ENCODE peak calls at places on chromosomes 2 and 18, in ten cellular contexts. N is stomach; T is lung; M is fibroblast of lung; I is cardiac muscle cell; X is GM23338; R is ovary; V is lower lobe of right lung; O is CD8-positive, alpha-beta T cell; E is heart left ventricle. S is an unnamed sample. For H3K4me1 and H3K36me3, the result is how much of the 10 kb centered on the place peaks cover.

GRCh38 chr2:165499131-165499530 is 29.6 kb downstream of the CSRNP3 start:
- DNase-seq in O (no peak), X (no peak), N (no peak), E (no peak), I (no peak), R (no peak), M (no peak), T (no peak), V (no peak), S (no peak)

GRCh38 chr18:2108581-2108980 is 462.7 kb downstream of the METTL4 start:
- DNase-seq in R (no peak), M (peak), O (no peak), T (no peak), V (no peak), X (no peak), N (no peak), I (no peak), E (no peak), S (no peak)

GRCh38 chr2:160051374-160051800 is 11.0 kb downstream of the PLA2R1 start:
- DNase-seq in M (peak), O (no peak), V (no peak), T (no peak), I (no peak), N (no peak), R (no peak), X (no peak), E (no peak), S (no peak)

GRCh38 chr2:50181212-50181611 is 850.7 kb downstream of the NRXN1 start:
- DNase-seq in R (no peak), I (no peak), E (no peak), T (no peak), N (no peak), M (no peak), O (no peak), X (peak), V (no peak), S (no peak)

GRCh38 chr2:210028178-210028577 is 25.7 kb downstream of the RPE start:
- DNase-seq in X (no peak), M (no peak), T (no peak), I (no peak), E (no peak), V (no peak), R (no peak), N (no peak), O (no peak), S (no peak)

GRCh38 chr2:235672720-235673119 is 178.9 kb downstream of the AGAP1 start:
- DNase-seq in O (no peak), M (no peak), X (no peak), V (no peak), T (no peak), R (no peak), I (no peak), N (no peak), E (no peak), S (no peak)

GRCh38 chr2:230898016-230898415 is 27.0 kb downstream of the GPR55 start:
- DNase-seq in R (no peak), N (peak), E (no peak), I (no peak), V (no peak), T (no peak), O (no peak), M (no peak), X (no peak), S (no peak)

GRCh38 chr2:159290289-159290907 is 3.9 kb upstream of the WDSUB1 start:
- DNase-seq in X (no peak), O (no peak), V (no peak), R (no peak), N (no peak), M (peak), I (peak), T (peak), E (no peak), S (peak)

GRCh38 chr2:69159988-69160387 is 147.0 kb downstream of the ANTXR1 start:
- DNase-seq in N (no peak), R (no peak), I (no peak), X (peak), E (no peak), T (no peak), M (no peak), O (no peak), V (no peak), S (no peak)

GRCh38 chr2:200171761-200172482 is 134.6 kb upstream of the SPATS2L start:
- DNase-seq in X (no peak), R (no peak), I (no peak), O (no peak), V (no peak), E (no peak), M (peak), T (no peak), N (no peak), S (no peak)

GRCh38 chr2:26550276-26551015 is 72.5 kb upstream of the OTOF start:
- DNase-seq in O (no peak), E (no peak), N (no peak), I (no peak), V (no peak), X (no peak), T (no peak), R (peak), M (no peak), S (no peak)

GRCh38 chr18:59063912-59064311 is 75.8 kb upstream of the SEC11C start:
- DNase-seq in X (no peak), I (no peak), E (no peak), M (no peak), T (no peak), V (no peak), R (no peak), O (no peak), N (no peak), S (no peak)

GRCh38 chr18:7576685-7577084 is 9.6 kb downstream of the PTPRM start:
- DNase-seq in N (no peak), V (no peak), O (no peak), E (no peak), I (no peak), X (no peak), M (peak), R (no peak), T (no peak), S (no peak)

GRCh38 chr2:227454323-227454860 is 17.6 kb upstream of the AGFG1 start:
- DNase-seq in X (no peak), N (no peak), O (no peak), M (no peak), R (no peak), I (no peak), V (no peak), E (no peak), T (no peak), S (no peak)

GRCh38 chr2:224078656-224079055 is 39.6 kb upstream of the SERPINE2 start:
- DNase-seq in R (no peak), T (no peak), V (no peak), I (no peak), O (no peak), M (no peak), E (no peak), X (no peak), N (no peak), S (no peak)

GRCh38 chr2:157627594-157628281 is 926 bp downstream of the ACVR1C start:
- DNase-seq in O (peak), R (no peak), X (peak), M (peak), N (peak), E (no peak), V (peak), T (peak), I (peak), S (no peak)

DNA sequence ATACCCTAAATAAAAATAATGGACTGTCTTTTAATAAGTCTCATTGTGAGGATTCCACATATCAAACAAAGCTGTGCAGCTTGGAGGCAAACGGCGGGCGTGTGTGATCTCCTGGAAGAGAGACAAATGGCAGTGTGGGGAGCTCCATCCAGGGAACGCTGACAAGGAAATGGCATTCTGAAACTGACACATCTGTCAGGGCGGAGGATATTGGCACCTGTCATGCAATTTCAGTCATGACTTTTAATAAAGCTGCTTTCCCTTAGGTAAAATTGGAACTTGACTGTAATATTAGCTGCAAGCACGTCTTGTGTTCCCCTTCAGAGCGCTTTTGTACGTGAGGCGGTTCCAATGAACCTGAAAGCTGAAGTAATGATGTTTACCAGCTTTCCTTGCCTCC is 381.9 kb upstream of the SMIM21 start:
- DNase-seq in M (no peak), O (no peak), E (no peak), X (no peak), T (no peak), V (no peak), R (no peak), N (no peak), I (no peak), S (no peak)
- H3K4me1 ChIP-seq in M (under half), O (under half), E (under half), X (under half), T (under half), V (under half), R (under half), N (under half), I (under half), S (under half)

DNA sequence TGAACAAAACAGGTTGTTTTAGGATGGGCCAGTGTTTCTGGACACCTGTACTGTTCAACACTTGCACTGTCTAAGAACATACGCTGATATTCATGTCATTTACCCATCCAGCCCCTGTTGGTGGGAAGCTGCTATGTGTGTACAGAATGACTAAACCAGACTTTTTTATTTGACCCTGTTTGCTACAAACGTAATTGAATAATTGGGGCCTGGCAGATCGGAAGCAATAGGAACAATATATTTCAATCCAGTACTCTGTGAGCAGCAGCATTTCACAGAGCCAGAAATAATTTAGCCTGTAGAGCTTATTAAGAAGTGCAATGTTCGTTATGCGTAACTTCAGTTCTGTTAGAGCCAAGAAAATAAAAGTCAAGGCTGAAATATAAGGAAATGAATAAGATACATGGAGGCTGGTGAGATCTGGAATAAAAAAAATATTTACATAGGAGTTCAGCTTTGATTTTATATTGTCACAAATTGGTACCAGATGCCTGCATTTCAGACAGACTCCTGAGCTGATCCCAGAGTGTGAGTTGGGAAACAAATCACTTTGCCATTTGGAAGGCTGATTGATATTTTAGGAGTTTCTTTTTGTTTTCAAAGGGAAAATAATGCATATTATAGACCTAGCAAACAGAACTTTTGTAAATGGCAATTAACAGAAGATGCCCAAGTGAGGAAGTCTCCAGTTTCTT is 19.7 kb downstream of the CABLES1 start:
- DNase-seq in N (no peak), V (no peak), O (no peak), T (no peak), I (no peak), R (no peak), E (no peak), X (no peak), M (no peak), S (no peak)
- TF ChIP-seq CTCF in N (no peak), V (no peak), O (no peak), T (no peak), I (no peak), R (no peak), E (no peak), X (no peak), M (no peak), S (peak)

GRCh38 chr2:101270700-101271259 is 18.1 kb downstream of the CNOT11 start:
- DNase-seq in V (no peak), I (no peak), R (no peak), E (no peak), O (no peak), N (no peak), T (no peak), X (no peak), M (no peak), S (no peak)

GRCh38 chr2:101273045-101273444 is 20.4 kb downstream of the CNOT11 start:
- DNase-seq in X (no peak), E (no peak), M (no peak), V (no peak), I (no peak), N (no peak), T (no peak), R (no peak), O (no peak), S (no peak)

GRCh38 chr2:101272045-101272784 is 19.5 kb downstream of the CNOT11 start:
- DNase-seq in E (no peak), R (no peak), N (no peak), V (no peak), I (no peak), X (no peak), M (no peak), O (no peak), T (no peak), S (no peak)

GRCh38 chr2:101277111-101277510 is 24.4 kb downstream of the CNOT11 start:
- DNase-seq in M (peak), V (peak), I (peak), T (peak), E (no peak), R (no peak), N (peak), X (no peak), O (no peak), S (no peak)

GRCh38 chr2:101274142-101274541 is 21.5 kb downstream of the CNOT11 start:
- DNase-seq in E (no peak), N (no peak), R (no peak), V (no peak), M (no peak), T (no peak), O (no peak), X (no peak), I (no peak), S (no peak)
- H3K36me3 ChIP-seq in E (half or more), N (half or more), R (under half), V (half or more), M (under half), T (under half), O (under half), X (under half), I (under half), S (half or more)

GRCh38 chr2:152582081-152582480 is 135.2 kb downstream of the PRPF40A start:
- DNase-seq in T (no peak), V (no peak), M (no peak), E (no peak), X (no peak), R (no peak), N (no peak), I (no peak), O (no peak), S (no peak)

GRCh38 chr2:152581360-152581759 is 135.9 kb downstream of the PRPF40A start:
- DNase-seq in V (no peak), N (no peak), M (peak), X (no peak), E (no peak), I (no peak), T (no peak), O (no peak), R (no peak), S (no peak)

GRCh38 chr2:152584301-152584700 is 133.0 kb downstream of the PRPF40A start:
- DNase-seq in V (no peak), T (no peak), O (no peak), I (no peak), N (no peak), M (peak), R (no peak), E (no peak), X (no peak), S (no peak)

GRCh38 chr2:152585830-152586484 is 131.3 kb downstream of the PRPF40A start:
- DNase-seq in O (no peak), R (no peak), N (no peak), X (no peak), M (peak), E (no peak), I (peak), T (no peak), V (no peak), S (peak)

DNA sequence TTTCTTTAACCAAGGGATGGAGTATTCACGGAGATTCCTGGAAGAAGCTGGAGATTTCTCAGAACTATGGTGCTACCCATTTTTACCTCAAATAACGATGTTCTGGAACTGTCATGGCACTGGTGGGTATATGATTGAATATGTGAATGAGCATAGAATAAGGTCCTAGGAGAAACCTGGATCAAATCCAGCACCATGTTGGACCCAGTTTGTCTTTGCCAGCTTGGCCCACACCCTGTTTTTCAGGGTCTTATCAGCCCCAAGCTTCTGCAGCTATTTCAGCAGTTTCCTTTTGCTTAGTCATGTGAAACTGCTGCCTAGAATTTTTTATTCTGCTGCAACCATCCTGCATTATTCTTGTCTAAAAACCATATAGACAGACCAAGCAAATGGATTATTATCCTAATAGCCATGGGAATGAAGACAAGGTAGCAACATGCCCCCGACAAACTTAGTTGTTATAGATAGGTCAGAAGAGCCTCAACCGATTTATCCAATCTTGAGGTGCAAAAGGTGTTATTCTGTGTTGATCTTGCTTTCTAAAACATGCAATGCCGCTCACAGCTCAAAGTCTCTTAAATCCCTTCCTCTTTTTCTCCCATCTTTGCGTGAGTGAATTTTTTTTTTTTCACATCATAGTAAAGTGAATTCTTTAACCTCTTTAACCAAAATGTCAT is 133.6 kb downstream of the PRPF40A start:
- DNase-seq in X (no peak), T (no peak), R (no peak), I (no peak), O (no peak), V (no peak), N (no peak), M (no peak), E (no peak), S (no peak)
- H3K4me1 ChIP-seq in X (under half), T (under half), R (under half), I (under half), O (under half), V (under half), N (under half), M (under half), E (under half), S (under half)

DNA sequence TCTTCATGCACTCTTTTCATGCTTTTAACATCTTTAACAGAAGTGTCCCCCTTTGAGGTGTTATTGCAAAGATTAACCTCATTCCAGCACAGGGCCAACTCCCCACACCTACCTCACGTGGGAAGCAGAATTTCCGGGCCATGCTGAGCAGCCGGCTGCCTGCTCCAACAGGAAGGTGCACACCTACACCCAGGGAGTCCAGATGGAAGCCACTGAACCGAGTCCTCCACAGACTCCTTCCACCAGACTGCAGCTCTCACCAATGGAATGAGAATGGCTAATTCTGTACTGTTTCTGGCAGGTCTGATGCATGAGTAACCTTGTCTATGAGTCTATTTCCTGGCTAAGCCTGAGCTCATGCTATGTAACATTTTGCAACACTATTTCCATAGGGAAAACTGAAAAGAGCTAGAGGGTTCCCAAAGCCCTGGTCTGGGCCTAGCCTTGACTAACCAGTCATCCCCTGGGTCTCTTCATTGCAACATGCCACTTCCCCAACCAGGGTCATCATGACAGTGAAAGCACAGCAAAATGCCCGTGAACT is 11.0 kb downstream of the ERFE start:
- DNase-seq in E (peak), X (no peak), I (peak), T (no peak), M (peak), R (no peak), V (no peak), N (no peak), O (no peak), S (no peak)
- TF ChIP-seq CTCF in E (no peak), X (no peak), I (no peak), T (no peak), M (no peak), R (no peak), V (no peak), N (no peak), O (no peak), S (no peak)

DNA sequence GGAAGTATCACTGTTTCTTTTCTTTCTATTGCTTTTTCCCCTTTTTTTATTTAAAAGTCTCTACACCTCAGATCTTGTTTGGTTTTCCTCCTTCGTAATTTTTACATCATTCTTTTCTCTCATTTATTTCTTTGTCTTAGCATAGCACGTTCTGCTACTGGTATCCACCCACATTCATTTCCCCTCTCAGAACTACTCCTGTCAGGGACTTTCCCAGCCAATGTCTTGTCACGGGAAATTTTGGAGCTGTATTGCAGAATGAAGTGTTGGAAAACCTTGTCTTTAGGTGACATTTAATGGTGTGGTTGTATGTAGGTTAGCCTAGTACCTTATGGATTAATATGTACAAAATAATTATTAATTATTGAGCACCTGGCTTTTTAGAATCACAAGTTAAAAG is 34.0 kb downstream of the TTLL4 start:
- DNase-seq in N (no peak), E (no peak), M (no peak), R (no peak), O (no peak), V (no peak), T (no peak), I (no peak), X (no peak), S (no peak)
- H3K36me3 ChIP-seq in N (half or more), E (half or more), M (under half), R (under half), O (under half), V (half or more), T (under half), I (under half), X (under half), S (under half)